ENCODE peak calls at places on chromosome 9, in six cellular contexts. P is MM.1S; F is fibroblast of the aortic adventitia; C is keratinocyte; G is CD8-positive, alpha-beta T cell; H is tibial nerve. R is an unnamed sample.

GRCh38 chr9:113492343-113493079 is 29.0 kb downstream of the RGS3 start:
- DNase-seq in H (no peak), F (no peak), G (no peak), C (no peak), P (no peak), R (peak; percentile 32)

GRCh38 chr9:80796662-80797426 is 892.5 kb downstream of the TLE1 start:
- DNase-seq in F (no peak), H (no peak), G (no peak), P (no peak), C (no peak), R (peak; percentile 40)

GRCh38 chr9:3479516-3480352 is 46.1 kb downstream of the RFX3 start:
- DNase-seq in P (no peak), C (no peak), F (no peak), H (no peak), G (no peak), R (no peak)

GRCh38 chr9:389758-390157 is 175.1 kb downstream of the DOCK8 start:
- DNase-seq in F (no peak), G (no peak), C (no peak), P (no peak), H (no peak), R (no peak)

GRCh38 chr9:96554326-96554725 is 65.3 kb downstream of the CDC14B start:
- DNase-seq in C (no peak), G (no peak), H (no peak), P (no peak), F (peak; percentile 63), R (no peak)

GRCh38 chr9:74940600-74940999 is 12.1 kb downstream of the C9orf40 start:
- DNase-seq in G (no peak), F (peak; percentile 56), C (no peak), H (no peak), P (no peak), R (no peak)

GRCh38 chr9:72954431-72955420 is 1.9 kb upstream of the ALDH1A1 start:
- DNase-seq in G (no peak), C (no peak), F (peak; percentile 61), P (no peak), H (peak; percentile 55), R (no peak)

GRCh38 chr9:116322521-116322920 is 168.9 kb downstream of the PAPPA start:
- DNase-seq in F (peak; percentile 62), G (no peak), H (peak; percentile 20), C (no peak), P (no peak), R (no peak)

GRCh38 chr9:130713286-130713975 is 19.9 kb downstream of the EXOSC2 start:
- DNase-seq in F (peak; percentile 46), C (no peak), H (peak; percentile 48), P (no peak), G (no peak), R (no peak)

GRCh38 chr9:109910616-109911568 is 130.9 kb downstream of the PALM2AKAP2 start:
- DNase-seq in F (peak; percentile 82), P (no peak), C (no peak), H (no peak), G (no peak), R (no peak)

GRCh38 chr9:114076237-114077161 is 1.6 kb downstream of the AMBP start:
- DNase-seq in F (no peak), P (no peak), H (no peak), C (no peak), G (no peak), R (no peak)

GRCh38 chr9:133468374-133468773 is 8.6 kb downstream of the CACFD1 start:
- DNase-seq in H (no peak), C (no peak), F (no peak), P (no peak), G (no peak), R (no peak)
- H3K4me3 ChIP-seq in H (no peak overlapping the region), C (no peak overlapping the region), F (no peak overlapping the region), P (no peak overlapping the region), G (no peak overlapping the region), R (no peak overlapping the region)

GRCh38 chr9:126564716-126565115 is 49.0 kb upstream of the LMX1B start:
- DNase-seq in C (no peak), P (no peak), F (no peak), G (no peak), H (no peak), R (no peak)
- H3K4me3 ChIP-seq in C (no peak overlapping the region), P (no peak overlapping the region), F (no peak overlapping the region), G (no peak overlapping the region), H (no peak overlapping the region), R (no peak overlapping the region)

GRCh38 chr9:70403166-70403565 is 11.3 kb downstream of the KLF9 start:
- DNase-seq in P (no peak), H (no peak), F (no peak), G (no peak), C (no peak), R (no peak)

GRCh38 chr9:70405808-70406445 is 8.5 kb downstream of the KLF9 start:
- DNase-seq in P (no peak), F (peak; percentile 61), G (no peak), C (no peak), H (no peak), R (no peak)

GRCh38 chr9:70404261-70404660 is 10.2 kb downstream of the KLF9 start:
- DNase-seq in P (no peak), G (no peak), F (no peak), C (no peak), H (no peak), R (no peak)

GRCh38 chr9:70402213-70402612 is 12.2 kb downstream of the KLF9 start:
- DNase-seq in C (no peak), G (no peak), F (no peak), P (no peak), H (no peak), R (no peak)

GRCh38 chr9:70403618-70404025 is 10.8 kb downstream of the KLF9 start:
- DNase-seq in H (no peak), C (no peak), G (no peak), F (peak; percentile 89), P (no peak), R (no peak)
- H3K4me3 ChIP-seq in H (no peak overlapping the region), C (no peak overlapping the region), G (no peak overlapping the region), F (no peak overlapping the region), P (no peak overlapping the region), R (no peak overlapping the region)

DNA sequence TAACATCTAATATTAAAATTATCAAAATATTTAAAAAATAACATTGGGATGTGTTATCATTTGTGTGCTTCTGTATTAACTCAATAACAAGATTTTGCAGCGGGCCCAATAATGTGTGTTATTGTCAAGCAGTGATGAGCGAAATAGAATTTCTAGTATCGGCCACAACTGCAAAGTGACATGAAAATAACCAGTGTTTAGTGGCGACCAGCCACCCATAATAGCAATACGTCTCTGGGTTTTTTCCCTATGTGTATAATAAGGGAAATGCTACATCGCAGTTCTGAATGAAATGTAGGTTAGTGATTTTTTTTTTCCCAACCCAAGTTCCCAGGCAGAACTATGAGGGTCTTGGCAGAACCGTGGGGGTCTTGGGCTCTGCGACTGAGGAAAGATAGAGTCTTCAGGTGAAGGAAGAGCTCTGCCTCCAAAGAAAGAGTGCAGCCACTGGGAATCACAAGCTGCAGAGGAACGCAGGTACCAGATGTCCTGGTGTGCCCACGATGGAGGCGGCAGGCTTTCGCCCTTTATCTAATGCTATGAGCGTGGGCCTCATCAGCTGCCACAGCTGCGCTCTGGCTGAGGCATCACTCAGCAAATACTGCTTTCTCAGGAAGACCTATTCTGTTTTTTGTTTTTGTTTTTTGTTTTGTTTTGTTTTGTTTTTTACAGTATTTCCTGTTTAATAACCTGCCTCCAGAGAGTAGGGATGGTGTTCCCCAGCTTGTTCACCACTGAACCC is 235.0 kb downstream of the ROR2 start:
- DNase-seq in H (no peak), C (no peak), P (no peak), G (no peak), F (no peak), R (no peak)
- H3K4me3 ChIP-seq in H (no peak overlapping the region), C (no peak overlapping the region), P (no peak overlapping the region), G (no peak overlapping the region), F (no peak overlapping the region), R (no peak overlapping the region)

GRCh38 chr9:92142329-92142728 is 27.1 kb upstream of the SPTLC1 start:
- DNase-seq in P (no peak), C (no peak), F (no peak), H (no peak), G (no peak), R (no peak)

GRCh38 chr9:92138157-92138959 is 23.1 kb upstream of the SPTLC1 start:
- DNase-seq in P (peak; percentile 59), H (peak; percentile 44), G (peak; percentile 66), C (no peak), F (peak; percentile 63), R (no peak)

GRCh38 chr9:92140074-92140753 is 25.0 kb upstream of the SPTLC1 start:
- DNase-seq in P (peak; percentile 68), H (peak; percentile 80), C (no peak), F (peak; percentile 70), G (peak; percentile 56), R (no peak)

GRCh38 chr9:92141144-92142129 is 26.2 kb upstream of the SPTLC1 start:
- DNase-seq in C (no peak), G (no peak), H (no peak), P (peak; percentile 21), F (peak; percentile 33), R (no peak)

DNA sequence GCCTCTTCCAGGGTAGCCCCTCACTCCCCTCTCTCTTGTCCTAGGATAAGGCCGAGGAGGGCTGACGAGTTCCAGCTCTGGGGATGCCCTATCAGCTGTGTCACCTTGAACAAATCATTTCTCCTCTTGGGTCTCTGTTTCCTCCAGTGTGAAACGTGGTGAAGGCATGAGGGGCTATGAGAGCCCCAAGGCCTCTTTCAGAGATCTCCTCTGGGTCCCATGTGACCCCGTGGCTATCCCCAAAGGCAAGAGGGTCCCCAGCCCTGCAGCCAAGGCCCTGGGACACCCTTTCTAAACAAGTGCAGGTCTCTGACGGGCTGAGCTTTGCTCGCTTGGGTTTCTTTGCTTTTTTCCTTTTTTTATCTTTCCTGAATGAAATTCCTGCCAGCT is 25.5 kb upstream of the SPTLC1 start:
- DNase-seq in C (no peak), H (no peak), P (no peak), G (no peak), F (no peak), R (no peak)
- H3K4me3 ChIP-seq in C (no peak overlapping the region), H (peak overlapping the region; percentile 24), P (peak overlapping the region; percentile 37), G (peak overlapping the region; percentile 8), F (peak overlapping the region; percentile 64), R (peak overlapping the region; percentile 66)